ENCODE peak calls at places on chromosomes 4 and X, in ten cellular contexts. P, C, I, U, L, Q, R, E, G and O are unnamed samples.

GRCh38 chr4:165248102-165248501 is 40.7 kb downstream of the KLHL2 start:
- DNase-seq in P (no peak), C (no peak), I (no peak), U (no peak), L (no peak), Q (no peak), R (no peak), E (no peak), G (no peak), O (no peak)

GRCh38 chrX:123971963-123972362 is 10.5 kb downstream of the STAG2 start:
- DNase-seq in P (peak; percentile 22), C (no peak), I (no peak), U (peak; percentile 30), L (peak; percentile 45), Q (no peak), R (no peak), E (no peak), G (no peak), O (no peak)

GRCh38 chrX:154799554-154800348 is 5.5 kb downstream of the MPP1 start:
- DNase-seq in P (peak; percentile 36), C (peak; percentile 80), I (no peak), U (peak; percentile 34), L (peak; percentile 26), Q (no peak), R (no peak), E (no peak), G (no peak), O (no peak)

GRCh38 chr4:138560448-138560847 is 318.3 kb upstream of the SLC7A11 start:
- DNase-seq in P (no peak), C (no peak), I (no peak), U (no peak), L (no peak), Q (no peak), R (no peak), E (no peak), G (no peak), O (no peak)

GRCh38 chrX:131271274-131271673 is 17.8 kb downstream of the IGSF1 start:
- DNase-seq in P (no peak), C (no peak), I (no peak), U (no peak), L (no peak), Q (no peak), R (no peak), E (no peak), G (no peak), O (no peak)

GRCh38 chr4:110669663-110670062 is 46.8 kb upstream of the PITX2 start:
- DNase-seq in P (no peak), C (peak; percentile 6), I (no peak), U (no peak), L (no peak), Q (no peak), R (no peak), E (no peak), G (no peak), O (no peak)

GRCh38 chr4:147110473-147110872 is 164.8 kb upstream of the TTC29 start:
- DNase-seq in P (no peak), C (no peak), I (no peak), U (no peak), L (no peak), Q (no peak), R (no peak), E (no peak), G (no peak), O (no peak)

GRCh38 chr4:158580064-158580463 is 58.4 kb downstream of the RXFP1 start:
- DNase-seq in P (no peak), C (no peak), I (no peak), U (no peak), L (no peak), Q (no peak), R (no peak), E (no peak), G (no peak), O (no peak)

GRCh38 chr4:106806158-106806797 is 229.8 kb downstream of the DKK2 start:
- DNase-seq in P (no peak), C (no peak), I (no peak), U (peak; percentile 7), L (no peak), Q (no peak), R (no peak), E (no peak), G (no peak), O (no peak)

DNA sequence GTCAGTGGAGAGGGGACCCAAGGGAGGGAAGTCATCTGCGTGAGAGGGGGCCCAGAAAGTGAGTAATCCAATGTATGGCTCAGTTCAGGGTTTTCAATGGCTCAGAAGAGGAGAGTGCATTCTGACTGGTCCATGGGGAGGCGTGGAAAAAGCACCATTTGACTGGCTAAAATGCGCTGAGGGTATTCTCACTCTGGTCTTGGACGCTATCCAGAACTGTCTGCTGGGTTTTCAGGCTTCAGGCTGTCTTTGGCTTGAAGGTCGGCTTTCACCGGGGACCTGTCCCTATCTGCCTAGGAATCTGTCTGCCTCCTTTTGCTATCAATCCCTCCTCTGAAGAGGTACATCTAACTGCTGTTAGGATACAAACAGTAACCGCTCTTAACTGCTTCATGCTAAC is 26.4 kb downstream of the EPGN start:
- DNase-seq in P (no peak), C (no peak), I (no peak), U (no peak), L (no peak), Q (no peak), R (no peak), E (no peak), G (no peak), O (no peak)
- H3K4me3 ChIP-seq in P (no peak overlapping the region), C (no peak overlapping the region), I (no peak overlapping the region), U (no peak overlapping the region), L (no peak overlapping the region), Q (no peak overlapping the region), R (no peak overlapping the region), E (no peak overlapping the region), G (no peak overlapping the region), O (no peak overlapping the region)

DNA sequence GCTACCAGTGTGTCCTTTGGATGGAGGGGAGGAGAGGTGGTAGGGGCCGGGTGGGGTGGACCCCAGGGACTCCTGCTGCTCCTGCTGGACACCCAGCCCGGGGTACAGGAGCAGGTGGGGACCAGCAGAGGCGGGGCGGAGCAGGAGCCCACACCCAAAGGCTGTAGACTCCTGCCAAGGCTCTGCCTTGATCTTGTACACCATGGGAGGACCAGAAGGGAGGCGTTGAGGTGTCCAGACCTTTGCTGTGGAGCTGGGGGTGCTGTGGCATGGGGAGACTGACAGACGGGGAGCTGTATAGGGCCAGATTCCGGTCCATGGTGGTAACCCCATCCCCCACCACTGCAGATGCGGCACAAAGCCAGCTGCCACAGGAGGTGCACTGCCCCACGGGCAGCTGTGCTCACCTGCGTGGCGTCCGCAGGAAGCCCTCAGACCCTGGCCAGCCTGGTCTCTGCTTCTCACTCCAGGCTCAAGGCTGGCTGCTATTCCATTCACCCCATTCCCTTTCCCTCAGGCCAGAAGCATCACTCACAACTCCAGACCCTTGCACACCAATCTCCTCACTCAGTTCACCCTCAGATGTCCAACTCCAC is 5.0 kb upstream of the SLC26A1 start:
- DNase-seq in P (no peak), C (no peak), I (no peak), U (no peak), L (no peak), Q (no peak), R (peak; percentile 45), E (no peak), G (no peak), O (no peak)
- H3K4me3 ChIP-seq in P (no peak overlapping the region), C (peak overlapping the region; percentile 41), I (no peak overlapping the region), U (no peak overlapping the region), L (no peak overlapping the region), Q (no peak overlapping the region), R (no peak overlapping the region), E (no peak overlapping the region), G (no peak overlapping the region), O (no peak overlapping the region)

GRCh38 chr4:25019501-25019900 is 11.2 kb downstream of the LGI2 start:
- DNase-seq in P (no peak), C (no peak), I (no peak), U (no peak), L (no peak), Q (no peak), R (no peak), E (no peak), G (no peak), O (no peak)

GRCh38 chr4:25014965-25015506 is 15.7 kb downstream of the LGI2 start:
- DNase-seq in P (no peak), C (no peak), I (no peak), U (no peak), L (no peak), Q (no peak), R (no peak), E (no peak), G (no peak), O (no peak)

GRCh38 chr4:25012671-25013070 is 18.1 kb downstream of the LGI2 start:
- DNase-seq in P (no peak), C (no peak), I (peak; percentile 60), U (no peak), L (no peak), Q (no peak), R (no peak), E (no peak), G (no peak), O (no peak)

GRCh38 chr4:25011135-25011866 is 19.4 kb downstream of the LGI2 start:
- DNase-seq in P (no peak), C (no peak), I (no peak), U (no peak), L (no peak), Q (no peak), R (no peak), E (no peak), G (peak; percentile 81), O (no peak)

DNA sequence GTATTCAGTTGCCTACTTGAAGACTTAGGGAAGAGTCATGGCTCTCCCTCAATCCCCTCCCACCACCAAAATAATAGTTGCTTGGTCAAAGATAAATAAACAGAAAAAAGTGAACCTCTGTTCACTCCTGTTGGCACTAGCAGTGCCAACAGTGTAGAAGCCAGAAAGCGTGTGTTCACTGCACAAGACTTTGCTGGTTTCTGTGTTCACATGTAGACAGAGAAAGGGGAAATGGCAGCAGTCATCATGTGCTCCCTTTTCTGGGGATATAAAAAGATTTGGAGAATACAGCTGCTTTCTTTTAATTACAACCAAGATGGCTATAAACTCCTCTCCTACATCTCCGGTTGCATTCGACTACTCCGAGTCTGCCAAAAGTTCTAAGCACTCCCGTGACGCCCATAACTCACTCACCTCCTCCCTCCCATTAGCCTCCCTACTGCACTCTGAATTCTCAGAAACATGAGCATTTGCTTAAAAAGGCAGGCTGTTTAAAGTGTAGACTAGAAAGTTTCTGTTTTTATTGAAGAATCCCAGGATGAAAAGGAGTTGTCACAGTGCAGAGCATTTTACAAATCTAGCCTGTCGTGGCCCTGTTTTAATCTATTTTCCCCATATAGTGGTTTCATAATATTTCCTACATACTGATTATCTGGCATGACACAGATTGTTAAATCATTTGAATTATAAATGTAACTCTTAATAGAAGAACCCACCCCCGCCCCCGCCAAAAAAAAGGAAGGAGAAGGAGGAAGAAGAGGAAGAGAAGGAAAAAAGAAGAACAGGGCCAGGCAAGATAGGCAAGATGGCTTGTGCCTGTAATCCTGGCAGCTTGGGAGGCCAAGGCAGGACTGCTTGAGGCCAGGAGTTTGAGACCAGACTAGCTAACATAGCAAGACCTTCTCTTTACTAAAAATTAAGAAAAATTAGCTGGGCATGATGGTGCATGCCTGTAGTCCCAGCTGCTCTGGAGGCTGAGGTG is 16.7 kb downstream of the LGI2 start:
- DNase-seq in P (peak; percentile 19), C (no peak), I (peak; percentile 80), U (no peak), L (peak; percentile 39), Q (no peak), R (no peak), E (no peak), G (no peak), O (no peak)
- H3K4me3 ChIP-seq in P (no peak overlapping the region), C (no peak overlapping the region), I (no peak overlapping the region), U (no peak overlapping the region), L (no peak overlapping the region), Q (no peak overlapping the region), R (no peak overlapping the region), E (no peak overlapping the region), G (no peak overlapping the region), O (no peak overlapping the region)

GRCh38 chrX:19874391-19875050 is 12.9 kb downstream of the SH3KBP1 start:
- DNase-seq in P (no peak), C (no peak), I (no peak), U (no peak), L (no peak), Q (no peak), R (no peak), E (no peak), G (no peak), O (no peak)
- H3K4me3 ChIP-seq in P (no peak overlapping the region), C (no peak overlapping the region), I (no peak overlapping the region), U (no peak overlapping the region), L (no peak overlapping the region), Q (no peak overlapping the region), R (no peak overlapping the region), E (no peak overlapping the region), G (no peak overlapping the region), O (no peak overlapping the region)